ENCODE peak calls at places on chromosomes 12 and 14, in ten cellular contexts. B is brain microvascular endothelial cell; G is naive thymus-derived CD4-positive, alpha-beta T cell; O is breast epithelium; N is IMR-90; X is lung; R is OCI-LY7; I is A673; K is CD4-positive, alpha-beta memory T cell; D is ovary. A is an unnamed sample.

GRCh38 chr12:119072463-119072862 is 91.1 kb downstream of the SRRM4 start:
- DNase-seq in O (no peak), B (no peak), R (no peak), K (no peak), X (no peak), G (no peak), I (no peak), D (no peak), N (no peak), A (no peak)

GRCh38 chr12:27331299-27331926 is 1.2 kb upstream of the BMAL2 start:
- DNase-seq in K (no peak), G (no peak), B (peak), O (no peak), X (no peak), D (no peak), N (peak), I (peak), R (no peak), A (no peak)

GRCh38 chr14:92495041-92495440 is 18.5 kb upstream of the RIN3 start:
- DNase-seq in B (peak), R (no peak), X (no peak), N (peak), I (peak), K (no peak), O (peak), D (no peak), G (no peak), A (peak)

GRCh38 chr12:94211011-94211410 is 62.6 kb downstream of the PLXNC1 start:
- DNase-seq in K (no peak), N (no peak), X (no peak), D (no peak), O (no peak), G (no peak), R (no peak), I (no peak), B (no peak), A (no peak)

GRCh38 chr14:101224356-101225115 is 321.0 kb upstream of the RTL1 start:
- DNase-seq in D (no peak), G (no peak), I (peak), R (no peak), O (no peak), K (no peak), B (no peak), N (no peak), X (no peak), A (peak)

GRCh38 chr12:114692558-114693531 is 8.9 kb upstream of the TBX3 start:
- DNase-seq in N (no peak), K (no peak), I (no peak), O (no peak), X (no peak), B (no peak), D (peak), G (no peak), R (no peak), A (no peak)

GRCh38 chr14:93073833-93074769 is 41.6 kb downstream of the ITPK1 start:
- DNase-seq in X (peak), O (peak), B (peak), D (no peak), K (no peak), I (peak), G (peak), N (peak), R (peak), A (no peak)

GRCh38 chr14:77862154-77862783 is 62.4 kb downstream of the ADCK1 start:
- DNase-seq in R (peak), D (peak), N (peak), X (peak), I (peak), O (peak), K (peak), B (peak), G (peak), A (peak)

GRCh38 chr12:45655186-45655585 is 74.3 kb upstream of the ARID2 start:
- DNase-seq in X (no peak), I (no peak), D (no peak), G (peak), N (peak), B (peak), O (no peak), R (peak), K (peak), A (no peak)

GRCh38 chr14:54686219-54686870 is 119.4 kb downstream of the SAMD4A start:
- DNase-seq in K (no peak), D (peak), R (no peak), B (peak), X (no peak), G (no peak), O (no peak), I (no peak), N (peak), A (peak)

GRCh38 chr14:97707603-97708002 is 910.4 kb downstream of the VRK1 start:
- DNase-seq in D (no peak), N (no peak), R (no peak), O (no peak), B (no peak), X (no peak), I (no peak), G (no peak), K (peak), A (no peak)

GRCh38 chr14:20681348-20682126 is 2.8 kb upstream of the RNASE4 start:
- DNase-seq in R (peak), N (peak), X (peak), B (peak), G (peak), D (peak), O (peak), I (peak), K (peak), A (peak)

GRCh38 chr12:120261951-120262851 is 3.3 kb downstream of the PXN start:
- DNase-seq in O (no peak), N (no peak), B (no peak), R (no peak), G (no peak), X (no peak), K (peak), I (no peak), D (no peak), A (peak)

GRCh38 chr14:74538411-74539391 is 45.1 kb downstream of the ISCA2 start:
- DNase-seq in R (no peak), O (no peak), I (no peak), G (no peak), X (no peak), D (no peak), N (no peak), K (no peak), B (no peak), A (no peak)

GRCh38 chr14:38199076-38199475 is 8.6 kb upstream of the SSTR1 start:
- DNase-seq in O (no peak), B (no peak), D (no peak), N (no peak), I (no peak), G (no peak), K (no peak), R (no peak), X (no peak), A (no peak)

GRCh38 chr12:32274665-32275064 is 124.7 kb upstream of the FGD4 start:
- DNase-seq in R (no peak), G (no peak), K (no peak), I (no peak), X (no peak), B (no peak), D (no peak), O (no peak), N (no peak), A (no peak)

GRCh38 chr12:32399373-32400113 is at the start of gene FGD4:
- DNase-seq in R (peak), I (peak), D (peak), O (peak), X (peak), G (peak), K (peak), N (peak), B (peak), A (peak)

GRCh38 chr14:21302013-21302857 is 22.4 kb downstream of the RPGRIP1 start:
- DNase-seq in I (no peak), D (no peak), O (no peak), N (no peak), R (no peak), K (no peak), G (no peak), X (no peak), B (no peak), A (no peak)

GRCh38 chr12:51752490-51752889 is 96.0 kb downstream of the FIGNL2 start:
- DNase-seq in X (peak), G (no peak), I (peak), D (no peak), B (peak), R (no peak), K (no peak), O (peak), N (peak), A (peak)

GRCh38 chr12:111685322-111685810 is 390 bp downstream of the BRAP start:
- DNase-seq in B (no peak), D (no peak), R (peak), N (no peak), O (no peak), X (no peak), K (no peak), G (no peak), I (no peak), A (no peak)

GRCh38 chr12:110743571-110744093 is 941 bp upstream of the PPP1CC start:
- DNase-seq in R (no peak), X (peak), D (peak), N (no peak), K (no peak), G (no peak), O (peak), B (no peak), I (peak), A (peak)

GRCh38 chr12:115570271-115570777 is 707.2 kb downstream of the MED13L start:
- DNase-seq in G (no peak), N (peak), O (no peak), I (no peak), D (no peak), B (peak), R (no peak), X (no peak), K (no peak), A (no peak)

GRCh38 chr14:46250113-46250703 is 401.4 kb downstream of the RPL10L start:
- DNase-seq in X (no peak), G (no peak), N (no peak), R (peak), O (no peak), K (no peak), B (peak), I (peak), D (no peak), A (no peak)

GRCh38 chr14:102234331-102235264 is 70.4 kb downstream of the MOK start:
- DNase-seq in I (peak), X (no peak), R (no peak), B (no peak), N (no peak), D (no peak), O (no peak), G (no peak), K (no peak), A (peak)

GRCh38 chr12:22858849-22859569 is 234.0 kb downstream of the ETNK1 start:
- DNase-seq in B (no peak), K (no peak), D (no peak), G (no peak), X (no peak), O (no peak), N (peak), I (no peak), R (no peak), A (no peak)

GRCh38 chr14:103354141-103354540 is 20.1 kb downstream of the EIF5 start:
- DNase-seq in D (no peak), B (no peak), O (no peak), R (no peak), I (no peak), N (no peak), G (no peak), K (no peak), X (no peak), A (no peak)

GRCh38 chr14:45716506-45716905 is 463.5 kb upstream of the MIS18BP1 start:
- DNase-seq in N (no peak), G (no peak), K (no peak), I (peak), X (no peak), R (peak), B (no peak), D (no peak), O (no peak), A (peak)

GRCh38 chr12:94615284-94616216 is 34.8 kb downstream of the TMCC3 start:
- DNase-seq in X (no peak), O (no peak), N (peak), D (no peak), I (peak), B (peak), G (no peak), K (no peak), R (no peak), A (peak)

GRCh38 chr12:105120551-105120950 is 13.0 kb downstream of the WASHC4 start:
- DNase-seq in G (no peak), O (no peak), N (peak), X (no peak), R (no peak), D (no peak), K (no peak), B (peak), I (no peak), A (no peak)

GRCh38 chr14:39740454-39740853 is 308.2 kb upstream of the FBXO33 start:
- DNase-seq in B (no peak), R (no peak), O (no peak), G (no peak), N (no peak), D (no peak), I (no peak), X (no peak), K (no peak), A (no peak)

GRCh38 chr14:105937253-105938054 is 411.1 kb downstream of the TMEM121 start:
- DNase-seq in B (no peak), N (no peak), K (no peak), O (no peak), D (no peak), I (no peak), X (peak), G (no peak), R (no peak), A (no peak)

GRCh38 chr12:18262514-18262913 is 1.2 kb downstream of the PIK3C2G start:
- DNase-seq in K (no peak), G (no peak), D (no peak), B (no peak), N (peak), X (no peak), O (no peak), R (no peak), I (no peak), A (no peak)

GRCh38 chr14:66379116-66379515 is 107.1 kb upstream of the CCDC196 start:
- DNase-seq in X (no peak), G (no peak), K (no peak), B (no peak), N (no peak), I (no peak), R (no peak), O (no peak), D (no peak), A (peak)

GRCh38 chr14:30355431-30355913 is 203.5 kb upstream of the G2E3 start:
- DNase-seq in X (no peak), O (no peak), G (no peak), R (no peak), K (no peak), D (no peak), B (no peak), I (no peak), N (no peak), A (no peak)
- H3K4me3 ChIP-seq in X (no peak), O (no peak), G (no peak), R (no peak), K (no peak), D (no peak), B (no peak), I (no peak), N (no peak), A (no peak)

DNA sequence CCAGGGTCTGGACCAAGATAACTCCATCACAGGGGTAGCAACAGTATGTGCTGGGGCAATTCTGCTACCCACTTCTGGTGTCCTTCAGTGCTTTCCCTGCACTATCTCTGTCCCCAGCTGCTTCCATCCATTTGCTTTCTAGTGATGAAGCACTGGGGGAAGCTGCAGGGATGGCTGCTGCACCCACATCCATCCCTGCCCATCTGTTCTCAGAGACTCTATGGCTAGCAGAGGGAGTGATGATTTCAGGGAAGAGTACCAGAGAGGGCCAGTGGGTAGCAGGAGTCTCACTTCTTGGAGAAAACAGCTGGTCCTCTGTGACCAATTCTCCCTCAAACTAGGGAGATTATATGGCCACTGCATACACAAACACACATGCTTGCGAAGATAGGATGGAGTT is 44.2 kb downstream of the ETV6 start:
- DNase-seq in B (no peak), X (no peak), D (no peak), O (no peak), G (no peak), N (no peak), R (no peak), I (no peak), K (no peak), A (no peak)
- H3K27ac ChIP-seq in B (no peak), X (no peak), D (no peak), O (peak), G (no peak), N (no peak), R (no peak), I (no peak), K (no peak), A (no peak)

GRCh38 chr12:92136883-92137582 is 8.6 kb downstream of the BTG1 start:
- DNase-seq in G (no peak), B (peak), D (no peak), N (peak), K (no peak), I (peak), O (no peak), X (no peak), R (peak), A (no peak)

GRCh38 chr12:92138626-92139025 is 7.0 kb downstream of the BTG1 start:
- DNase-seq in G (no peak), X (no peak), O (no peak), N (no peak), D (no peak), B (no peak), R (no peak), K (no peak), I (no peak), A (no peak)

GRCh38 chr12:92139634-92140555 is 5.8 kb downstream of the BTG1 start:
- DNase-seq in X (no peak), N (peak), R (no peak), B (no peak), D (no peak), O (no peak), I (no peak), G (no peak), K (no peak), A (no peak)

GRCh38 chr12:92136021-92136735 is 9.5 kb downstream of the BTG1 start:
- DNase-seq in B (no peak), K (no peak), X (no peak), I (no peak), D (no peak), R (no peak), O (no peak), N (no peak), G (no peak), A (no peak)

GRCh38 chr12:92138144-92138543 is 7.5 kb downstream of the BTG1 start:
- DNase-seq in O (no peak), N (no peak), K (no peak), G (no peak), R (no peak), I (no peak), X (no peak), D (no peak), B (no peak), A (no peak)
- H3K4me3 ChIP-seq in O (peak), N (peak), K (peak), G (peak), R (peak), I (no peak), X (no peak), D (peak), B (no peak), A (no peak)

GRCh38 chr12:13377698-13378097 is 181.2 kb downstream of the EMP1 start:
- DNase-seq in B (no peak), I (no peak), R (no peak), N (no peak), K (no peak), O (no peak), D (no peak), G (no peak), X (no peak), A (no peak)

GRCh38 chr12:13379531-13379930 is 183.0 kb downstream of the EMP1 start:
- DNase-seq in O (no peak), B (no peak), G (no peak), X (no peak), I (no peak), N (no peak), D (no peak), R (no peak), K (no peak), A (no peak)

GRCh38 chr12:13375583-13376413 is 179.3 kb downstream of the EMP1 start:
- DNase-seq in I (no peak), R (no peak), X (no peak), G (no peak), O (no peak), K (no peak), D (no peak), B (no peak), N (no peak), A (no peak)

GRCh38 chr12:13374783-13375182 is 178.3 kb downstream of the EMP1 start:
- DNase-seq in D (no peak), K (no peak), I (no peak), R (no peak), N (no peak), B (no peak), O (no peak), X (no peak), G (no peak), A (no peak)

DNA sequence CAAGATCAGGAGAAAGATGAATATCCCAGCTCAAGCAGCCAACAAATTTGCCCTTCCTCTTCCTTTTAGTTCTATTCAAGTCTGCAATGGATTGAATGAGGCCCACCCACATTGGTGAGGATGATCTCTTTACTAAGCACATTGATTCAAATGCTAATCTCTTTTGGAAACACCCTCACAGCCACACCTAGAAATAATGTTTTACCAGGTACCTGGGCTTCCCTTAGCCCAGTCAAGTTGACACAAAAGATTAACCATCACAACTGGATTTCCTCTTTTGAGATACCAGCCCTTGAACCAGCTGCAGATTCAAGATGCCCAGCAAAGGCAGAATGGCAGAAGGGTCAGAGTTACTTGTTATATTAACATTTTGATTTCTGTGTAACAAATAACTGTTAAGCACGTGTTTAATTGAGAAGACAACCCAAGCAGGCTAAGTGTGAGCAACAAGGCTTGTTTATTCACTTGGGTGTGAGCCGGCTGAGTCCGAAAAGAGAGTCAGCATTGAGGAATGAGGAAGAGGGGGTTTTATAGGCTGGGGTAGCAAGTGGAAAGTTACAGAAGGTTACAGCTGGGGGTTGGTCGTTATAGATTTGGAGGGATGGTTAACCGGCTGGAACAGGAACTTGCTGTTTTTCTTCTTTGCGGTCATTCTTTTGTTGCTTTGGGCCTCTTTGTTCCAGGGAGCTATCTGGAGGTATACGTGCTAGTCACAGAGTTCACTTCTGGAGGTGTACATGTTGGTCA is 180.3 kb downstream of the EMP1 start:
- DNase-seq in O (no peak), B (no peak), X (no peak), G (no peak), N (no peak), I (no peak), D (no peak), K (no peak), R (no peak), A (no peak)
- H3K27ac ChIP-seq in O (no peak), B (no peak), X (no peak), G (no peak), N (no peak), I (no peak), D (no peak), K (no peak), R (no peak), A (no peak)

DNA sequence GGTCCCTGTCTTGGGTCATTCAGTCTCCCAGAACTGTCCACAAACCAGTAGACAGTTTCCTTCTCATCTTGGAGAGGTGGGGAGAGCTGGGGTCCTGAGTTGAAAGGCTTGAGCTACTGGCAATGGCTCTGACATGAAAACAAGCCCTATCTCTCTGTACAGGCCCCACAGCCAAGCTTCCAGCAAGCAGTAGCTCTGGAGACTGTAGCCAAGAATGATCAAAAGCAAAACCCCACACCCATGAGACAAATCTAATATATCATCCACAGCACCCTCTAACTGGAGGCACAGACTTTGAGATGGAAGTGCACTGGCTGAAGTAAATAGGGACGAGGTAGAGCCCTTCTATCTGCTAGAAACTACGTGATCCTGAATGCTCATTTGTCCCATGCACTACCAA is 40.9 kb downstream of the RERG start:
- DNase-seq in D (no peak), I (no peak), X (no peak), R (no peak), N (no peak), O (no peak), G (no peak), K (no peak), B (no peak), A (no peak)
- H3K4me3 ChIP-seq in D (no peak), I (no peak), X (no peak), R (no peak), N (no peak), O (no peak), G (no peak), K (no peak), B (no peak), A (no peak)

GRCh38 chr14:73286598-73286997 is 49.3 kb downstream of the PAPLN start:
- DNase-seq in G (no peak), O (no peak), B (no peak), R (no peak), D (no peak), X (no peak), N (no peak), K (no peak), I (no peak), A (no peak)
- H3K27ac ChIP-seq in G (no peak), O (no peak), B (no peak), R (no peak), D (no peak), X (no peak), N (no peak), K (no peak), I (no peak), A (no peak)

A was measured in testis.